ENCODE peak calls at places on chromosomes 12 and 14, in four cellular contexts. B is GM12891, N is gastrocnemius medialis, J is A549. G is an unnamed sample.

GRCh38 chr14:61681413-61681812 is 13.9 kb upstream of the HIF1A start:
- DNase-seq in B (no peak), N (no peak), J (no peak), G (no peak)

GRCh38 chr14:63405715-63406114 is 87.0 kb upstream of the GPHB5 start:
- DNase-seq in B (no peak), N (no peak), J (no peak), G (no peak)

GRCh38 chr12:13957576-13957975 is 23.8 kb downstream of the GRIN2B start:
- DNase-seq in B (no peak), N (no peak), J (no peak), G (no peak)

GRCh38 chr14:87687338-87687876 is 305.6 kb downstream of the GALC start:
- DNase-seq in B (no peak), N (no peak), J (no peak), G (no peak)

GRCh38 chr14:37062191-37062803 is 110.1 kb downstream of the SLC25A21 start:
- DNase-seq in B (no peak), N (no peak), J (no peak), G (no peak)

GRCh38 chr14:99570542-99571302 is 33.3 kb downstream of the CCDC85C start:
- DNase-seq in B (no peak), N (no peak), J (no peak), G (no peak)

GRCh38 chr14:101017806-101018560 is 114.5 kb upstream of the RTL1 start:
- DNase-seq in B (no peak), N (no peak), J (no peak), G (no peak)

GRCh38 chr12:54932038-54932437 is 52.5 kb downstream of the TESPA1 start:
- DNase-seq in B (no peak), N (no peak), J (no peak), G (no peak)

GRCh38 chr12:81811778-81812125 is 52.6 kb upstream of the PPFIA2 start:
- DNase-seq in B (no peak), N (no peak), J (no peak), G (no peak)

GRCh38 chr12:23197266-23197665 is 572.3 kb downstream of the ETNK1 start:
- DNase-seq in B (no peak), N (no peak), J (no peak), G (no peak)

GRCh38 chr12:106978035-106978800 is 8.7 kb downstream of the MTERF2 start:
- DNase-seq in B (no peak), N (no peak), J (no peak), G (no peak)

GRCh38 chr12:92574911-92575570 is 127.7 kb upstream of the PLEKHG7 start:
- DNase-seq in B (no peak), N (no peak), J (peak), G (no peak)

GRCh38 chr12:113858828-113859386 is 107.2 kb downstream of the RBM19 start:
- DNase-seq in B (no peak), N (no peak), J (no peak), G (no peak)

GRCh38 chr12:80763874-80764273 is 47.2 kb downstream of the MYF5 start:
- DNase-seq in B (no peak), N (no peak), J (peak), G (no peak)

GRCh38 chr12:91133871-91134270 is 22.6 kb upstream of the LUM start:
- DNase-seq in B (no peak), N (no peak), J (no peak), G (no peak)

GRCh38 chr12:19127270-19127669 is 2.3 kb upstream of the PLEKHA5 start:
- DNase-seq in B (no peak), N (no peak), J (no peak), G (no peak)

GRCh38 chr12:19131020-19131431 is 1.5 kb downstream of the PLEKHA5 start:
- DNase-seq in B (no peak), N (no peak), J (peak), G (peak)

GRCh38 chr12:19129121-19129485 is 430 bp upstream of the PLEKHA5 start:
- DNase-seq in B (no peak), N (no peak), J (peak), G (no peak)

GRCh38 chr12:19130224-19131019 is 889 bp downstream of the PLEKHA5 start:
- DNase-seq in B (peak), N (peak), J (peak), G (peak)

DNA sequence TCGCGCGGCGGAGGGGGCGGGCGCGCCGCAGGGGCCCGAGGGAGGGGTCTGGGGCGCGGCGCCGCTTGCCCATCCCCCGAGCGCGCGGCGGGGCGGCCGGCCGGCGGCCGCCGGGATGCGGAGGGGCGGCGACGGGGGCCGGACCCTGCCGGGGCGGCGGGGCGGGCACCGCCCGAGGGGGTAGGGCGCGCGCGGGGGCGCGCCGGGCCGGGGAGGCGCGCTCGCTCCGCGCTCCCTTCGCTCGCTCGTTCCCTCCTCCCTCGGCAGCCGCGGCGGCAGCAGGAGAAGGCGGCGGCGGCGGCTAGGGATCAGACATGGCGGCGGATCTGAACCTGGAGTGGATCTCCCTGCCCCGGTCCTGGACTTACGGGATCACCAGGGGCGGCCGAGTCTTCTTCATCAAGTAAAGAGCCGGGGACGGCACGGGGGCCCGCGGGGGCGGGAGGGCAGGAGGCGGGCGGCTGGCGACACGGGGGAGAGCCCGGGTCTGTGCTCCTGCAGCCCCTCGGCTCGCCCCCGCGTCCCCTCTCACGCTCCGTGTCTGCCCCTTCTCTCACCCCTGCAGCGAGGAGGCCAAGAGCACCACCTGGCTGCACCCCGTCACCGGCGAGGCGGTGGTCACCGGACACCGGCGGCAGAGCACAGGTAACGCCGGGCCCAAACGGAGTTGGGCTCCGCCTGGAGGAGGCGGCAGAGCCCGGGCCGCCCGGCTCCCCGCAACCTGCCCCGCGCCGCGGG is at the start of gene PLEKHA5:
- DNase-seq in B (peak), N (peak), J (peak), G (peak)
- TF ChIP-seq POLR2A in B (no peak), N (no peak), J (peak), G (peak)

GRCh38 chr12:3869860-3870259 is 3.3 kb downstream of the PARP11 start:
- DNase-seq in B (no peak), N (no peak), J (no peak), G (no peak)

GRCh38 chr12:3869448-3869847 is 3.8 kb downstream of the PARP11 start:
- DNase-seq in B (no peak), N (no peak), J (no peak), G (no peak)

DNA sequence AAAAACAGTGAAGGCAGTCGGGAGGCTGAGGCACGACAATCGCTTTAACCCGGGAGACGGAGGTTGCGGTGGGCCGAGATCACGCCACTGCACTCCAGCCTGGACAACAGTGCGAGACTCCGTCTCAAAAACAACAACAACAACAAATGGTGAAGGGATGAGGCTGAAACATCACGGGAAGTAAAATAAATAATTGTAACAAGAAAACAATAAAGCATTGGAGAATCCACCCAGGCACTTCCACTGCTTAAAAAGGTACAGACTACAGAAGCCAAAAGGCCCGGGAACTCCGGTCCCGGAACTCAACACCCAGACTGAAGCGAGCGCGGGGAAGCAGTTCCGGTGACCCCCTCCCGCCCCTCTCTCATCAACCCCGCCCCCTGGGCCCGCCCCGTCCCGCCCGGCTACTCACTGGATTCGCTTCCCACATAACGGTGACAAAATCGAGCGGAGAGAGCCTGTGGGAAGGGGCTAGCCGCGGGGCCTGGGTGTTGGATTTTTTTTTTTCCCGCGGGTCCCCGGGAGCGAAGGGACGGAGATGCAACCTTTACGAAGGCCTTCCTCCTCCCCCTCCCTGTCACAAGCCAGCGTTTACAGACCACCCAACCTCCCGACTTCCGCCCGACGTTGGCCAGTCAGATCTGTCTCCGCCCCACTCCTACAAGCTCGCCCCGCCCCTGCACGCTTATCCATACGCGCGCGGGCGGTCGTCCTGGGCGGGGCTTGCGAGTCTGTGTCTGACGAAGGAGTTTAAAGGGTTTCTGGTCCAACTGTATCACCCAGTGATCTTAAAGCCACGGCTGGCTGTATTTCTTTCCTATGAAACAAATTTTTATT is at the start of gene PARP11:
- DNase-seq in B (peak), N (peak), J (peak), G (peak)
- TF ChIP-seq POLR2A in B (peak), N (peak), J (peak), G (no peak)

DNA sequence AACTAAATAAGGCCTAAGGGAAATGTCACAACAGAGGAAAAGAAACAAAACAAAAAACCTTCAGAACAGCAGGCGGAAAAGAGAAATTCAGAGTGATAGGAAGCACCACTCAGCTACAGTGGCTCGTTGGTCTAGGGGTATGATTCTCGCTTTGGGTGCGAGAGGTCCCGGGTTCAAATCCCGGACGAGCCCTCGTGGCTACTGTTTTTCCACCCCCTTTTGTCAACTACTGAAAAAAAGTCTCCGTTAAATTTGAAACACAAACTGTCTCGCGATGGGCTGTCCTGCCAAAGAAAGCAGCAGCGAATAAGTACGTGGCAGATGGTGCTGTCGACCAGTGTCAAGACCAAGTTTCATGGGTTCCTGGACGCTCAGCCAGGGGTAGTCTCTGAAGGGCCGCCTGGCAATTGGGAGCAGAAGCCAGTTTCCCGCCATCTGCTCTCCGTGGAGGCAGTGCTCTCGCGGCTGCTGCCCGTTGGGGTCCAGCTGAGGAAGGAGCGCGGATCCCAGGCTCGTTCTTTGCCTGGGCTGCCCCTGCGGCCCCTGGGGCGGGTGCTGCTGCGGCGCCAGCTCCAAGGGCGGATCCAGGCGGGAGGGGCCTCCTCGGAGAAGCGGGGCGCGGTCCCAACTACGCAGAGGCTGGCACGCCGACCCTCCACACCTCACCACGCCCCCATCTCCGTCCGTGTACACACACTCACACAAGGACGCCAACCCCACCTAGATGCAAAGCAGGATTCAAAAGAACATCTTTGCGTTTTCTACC is at the start of gene RNASE4:
- DNase-seq in B (peak), N (peak), J (peak), G (no peak)
- TF ChIP-seq POLR2A in B (no peak), N (peak), J (peak), G (peak)

GRCh38 chr14:49860988-49861387 is 8.4 kb upstream of the NEMF start:
- DNase-seq in B (no peak), N (no peak), J (no peak), G (no peak)

GRCh38 chr14:49865431-49865859 is 12.9 kb upstream of the NEMF start:
- DNase-seq in B (no peak), N (peak), J (peak), G (no peak)

GRCh38 chr14:49861581-49861922 is 9.0 kb upstream of the NEMF start:
- DNase-seq in B (no peak), N (peak), J (peak), G (no peak)

GRCh38 chr14:49863483-49864262 is 11.1 kb upstream of the NEMF start:
- DNase-seq in B (no peak), N (no peak), J (no peak), G (no peak)

DNA sequence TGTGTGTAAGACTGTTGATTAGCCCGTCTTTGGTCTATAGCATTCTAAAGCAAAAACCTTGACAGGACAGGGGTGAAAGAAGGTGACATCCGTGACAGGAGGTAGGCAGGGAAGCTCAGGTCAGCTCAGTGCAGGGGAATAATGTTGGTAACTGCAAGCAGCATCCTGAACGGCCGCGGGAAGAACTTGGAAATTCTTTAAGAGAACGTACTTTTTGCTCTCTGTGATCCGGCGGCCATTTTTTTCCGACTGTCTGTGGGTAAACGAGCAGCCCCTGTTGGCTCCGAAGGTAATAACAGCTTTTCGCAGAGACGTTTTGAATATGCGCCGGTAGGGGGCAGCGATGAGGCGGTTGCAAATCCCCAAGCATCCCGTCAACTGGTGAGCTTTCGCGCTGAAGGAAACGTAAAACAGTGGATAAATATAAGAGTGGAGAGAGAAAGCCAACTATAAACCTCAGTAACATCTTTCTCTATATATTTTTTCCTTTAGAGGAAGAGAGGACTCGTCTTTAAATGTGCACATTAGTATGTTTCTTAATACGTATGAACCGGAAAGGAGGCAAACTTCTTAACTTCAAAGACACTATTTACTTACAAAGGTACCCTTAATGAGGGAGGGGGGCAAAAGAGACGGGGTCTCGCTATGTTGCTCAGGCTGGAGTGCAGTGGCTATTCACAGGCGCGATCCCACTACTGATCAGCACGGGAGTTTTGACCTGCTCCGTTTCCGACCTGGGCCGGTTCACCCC is 9.5 kb upstream of the NEMF start:
- DNase-seq in B (no peak), N (peak), J (peak), G (no peak)
- TF ChIP-seq POLR2A in B (no peak), N (no peak), J (no peak), G (no peak)

G was measured in H54.